ENCODE peak calls at places on chromosomes 7 and 10, in eight cellular contexts. I is nephron progenitor cell, J is fibroblast of the conjunctiva, E is GDM1, X is kidney tubule cell, C is neural crest cell, D is heart left ventricle, W is left colon. P is an unnamed sample.

GRCh38 chr10:114068054-114068707 is 24.5 kb downstream of the ADRB1 start:
- DNase-seq in I (no peak), J (no peak), E (no peak), X (peak; percentile 42), C (no peak), D (no peak), W (no peak), P (peak; percentile 8)

GRCh38 chr10:51389415-51390342 is 309.7 kb downstream of the CSTF2T start:
- DNase-seq in I (peak; percentile 50), J (peak; percentile 93), E (peak; percentile 6), X (peak; percentile 87), C (peak; percentile 42), D (peak; percentile 49), W (peak; percentile 71), P (peak; percentile 94)

GRCh38 chr10:88886557-88886956 is 6.5 kb downstream of the STAMBPL1 start:
- DNase-seq in I (no peak), J (no peak), E (no peak), X (no peak), C (no peak), D (no peak), W (no peak), P (no peak)

GRCh38 chr10:69968830-69969229 is 83.8 kb upstream of the MACROH2A2 start:
- DNase-seq in I (no peak), J (no peak), E (peak; percentile 49), X (peak; percentile 11), C (no peak), D (no peak), W (no peak), P (no peak)

GRCh38 chr10:60351191-60351853 is 38.4 kb downstream of the ANK3 start:
- DNase-seq in I (no peak), J (no peak), E (no peak), X (peak; percentile 2), C (no peak), D (no peak), W (no peak), P (no peak)

GRCh38 chr10:47317251-47317650 is 5.0 kb upstream of the GDF2 start:
- DNase-seq in I (no peak), J (no peak), E (no peak), X (no peak), C (no peak), D (no peak), W (no peak), P (no peak)

GRCh38 chr10:67114945-67115344 is 189.1 kb downstream of the LRRTM3 start:
- DNase-seq in I (no peak), J (no peak), E (no peak), X (peak; percentile 74), C (no peak), D (no peak), W (no peak), P (no peak)

GRCh38 chr7:3153118-3153517 is 109.5 kb upstream of the CARD11 start:
- DNase-seq in I (no peak), J (no peak), E (no peak), X (no peak), C (no peak), D (no peak), W (no peak), P (no peak)

GRCh38 chr10:116627386-116627933 is 6.7 kb downstream of the PNLIPRP2 start:
- DNase-seq in I (peak; percentile 75), J (no peak), E (no peak), X (peak; percentile 45), C (peak; percentile 53), D (no peak), W (peak; percentile 48), P (no peak)

GRCh38 chr7:88254721-88255120 is 34.9 kb upstream of the SRI start:
- DNase-seq in I (no peak), J (no peak), E (no peak), X (peak; percentile 100), C (no peak), D (no peak), W (no peak), P (peak; percentile 15)

P was measured in stromal cell of bone marrow.